ENCODE peak calls at places on chromosome 17, in seven cellular contexts. S is stimulated activated CD4-positive, alpha-beta T cell treated with anti-CD3 and anti-CD28 coated beads, Interleukin-2, amount 100 ng/mL, for 24 hours; E is foreskin keratinocyte; T is uterus; N is brain microvascular endothelial cell; Q is left cardiac atrium; F is endothelial cell. R is an unnamed sample.

GRCh38 chr17:36870618-36871002 is 66.7 kb upstream of the LHX1 start:
- DNase-seq in F (no peak), S (no peak), Q (no peak), T (no peak), N (no peak), E (no peak), R (no peak)

GRCh38 chr17:82458885-82459424 is 414 bp downstream of the NARF start:
- DNase-seq in N (peak; percentile 30), E (peak; percentile 6), Q (peak; percentile 49), T (no peak), S (no peak), F (peak; percentile 52), R (no peak)

GRCh38 chr17:28760987-28761562 is 17.3 kb downstream of the TRAF4 start:
- DNase-seq in T (peak; percentile 36), Q (peak; percentile 75), E (peak; percentile 55), N (peak; percentile 68), F (peak; percentile 59), S (no peak), R (no peak)

GRCh38 chr17:49483588-49484509 is 11.2 kb upstream of the NGFR start:
- DNase-seq in E (no peak), F (no peak), S (no peak), Q (no peak), T (no peak), N (no peak), R (no peak)

GRCh38 chr17:57090560-57091185 is 5.6 kb downstream of the AKAP1 start:
- DNase-seq in E (no peak), S (no peak), T (no peak), N (no peak), F (no peak), Q (no peak), R (peak; percentile 46)

GRCh38 chr17:14321476-14321949 is 20.6 kb downstream of the HS3ST3B1 start:
- DNase-seq in E (no peak), N (no peak), T (no peak), S (no peak), F (no peak), Q (no peak), R (no peak)

GRCh38 chr17:352421-353212 is at the start of gene RPH3AL:
- DNase-seq in T (no peak), S (no peak), E (no peak), F (no peak), Q (peak; percentile 70), N (peak; percentile 24), R (no peak)

GRCh38 chr17:2059125-2059836 is 4.4 kb downstream of the HIC1 start:
- DNase-seq in E (no peak), F (no peak), N (no peak), T (no peak), Q (no peak), S (no peak), R (no peak)

GRCh38 chr17:7217113-7217987 is 2.3 kb downstream of the DLG4 start:
- DNase-seq in Q (peak; percentile 74), F (peak; percentile 67), T (peak; percentile 84), N (peak; percentile 66), S (no peak), E (no peak), R (peak; percentile 33)

GRCh38 chr17:12591336-12591735 is 74.4 kb upstream of the MYOCD start:
- DNase-seq in S (no peak), N (peak; percentile 78), F (no peak), T (no peak), E (peak; percentile 54), Q (no peak), R (no peak)

GRCh38 chr17:48925251-48925990 is 17.2 kb downstream of the UBE2Z start:
- DNase-seq in Q (no peak), T (no peak), N (no peak), E (no peak), F (no peak), S (no peak), R (no peak)

GRCh38 chr17:2398655-2399571 is 1.9 kb downstream of the MNT start:
- DNase-seq in Q (no peak), E (peak; percentile 84), N (peak; percentile 64), F (peak; percentile 52), T (peak; percentile 76), S (peak; percentile 62), R (peak; percentile 85)

GRCh38 chr17:64741038-64741641 is 79.0 kb upstream of the SMURF2 start:
- DNase-seq in E (no peak), F (no peak), S (no peak), T (no peak), Q (peak; percentile 44), N (no peak), R (no peak)

R was measured in HAP-1.